ENCODE peak calls at places on chromosomes 6 and 20, in five cellular contexts. One of them, this sample, is unnamed.

GRCh38 chr6:35833534-35833933 is 28.4 kb downstream of the LHFPL5 start:
- DNase-seq in AG09319: peak
- DNase-seq in HFF-Myc: no peak
- DNase-seq in AG04450: no peak
- DNase-seq in upper lobe of right lung: no peak
- DNase-seq in this sample: no peak

GRCh38 chr6:54291146-54291545 is 17.1 kb upstream of the TINAG start:
- DNase-seq in AG09319: no peak
- DNase-seq in HFF-Myc: peak
- DNase-seq in AG04450: no peak
- DNase-seq in upper lobe of right lung: no peak
- DNase-seq in this sample: no peak

GRCh38 chr20:25253606-25254275 is 5.9 kb downstream of the PYGB start:
- DNase-seq in AG09319: no peak
- DNase-seq in HFF-Myc: no peak
- DNase-seq in AG04450: no peak
- DNase-seq in upper lobe of right lung: no peak
- DNase-seq in this sample: no peak

GRCh38 chr20:48597521-48598302 is 230.1 kb downstream of the PREX1 start:
- DNase-seq in AG09319: no peak
- DNase-seq in HFF-Myc: no peak
- DNase-seq in AG04450: no peak
- DNase-seq in upper lobe of right lung: peak
- DNase-seq in this sample: peak

GRCh38 chr6:5968817-5969726 is 37.7 kb downstream of the NRN1 start:
- DNase-seq in AG09319: no peak
- DNase-seq in HFF-Myc: no peak
- DNase-seq in AG04450: no peak
- DNase-seq in upper lobe of right lung: peak
- DNase-seq in this sample: no peak

GRCh38 chr6:87628881-87629280 is 38.9 kb downstream of the ORC3 start:
- DNase-seq in AG09319: peak
- DNase-seq in HFF-Myc: no peak
- DNase-seq in AG04450: no peak
- DNase-seq in upper lobe of right lung: no peak
- DNase-seq in this sample: no peak

GRCh38 chr6:43386492-43386891 is 17.0 kb upstream of the ZNF318 start:
- DNase-seq in AG09319: no peak
- DNase-seq in HFF-Myc: no peak
- DNase-seq in AG04450: no peak
- DNase-seq in upper lobe of right lung: no peak
- DNase-seq in this sample: no peak

GRCh38 chr20:22226849-22227248 is 357.5 kb downstream of the FOXA2 start:
- DNase-seq in AG09319: no peak
- DNase-seq in HFF-Myc: no peak
- DNase-seq in AG04450: no peak
- DNase-seq in upper lobe of right lung: no peak
- DNase-seq in this sample: no peak

GRCh38 chr20:31569163-31570020 is 35.7 kb upstream of the ID1 start:
- DNase-seq in AG09319: no peak
- DNase-seq in HFF-Myc: no peak
- DNase-seq in AG04450: no peak
- DNase-seq in upper lobe of right lung: peak
- DNase-seq in this sample: peak

GRCh38 chr6:92122746-92123145 is 1296.6 kb downstream of the EPHA7 start:
- DNase-seq in AG09319: no peak
- DNase-seq in HFF-Myc: no peak
- DNase-seq in AG04450: no peak
- DNase-seq in upper lobe of right lung: no peak
- DNase-seq in this sample: no peak

GRCh38 chr6:57294829-57295228 is 22.6 kb upstream of the PRIM2 start:
- DNase-seq in AG09319: no peak
- DNase-seq in HFF-Myc: no peak
- DNase-seq in AG04450: no peak
- DNase-seq in upper lobe of right lung: no peak
- DNase-seq in this sample: no peak

GRCh38 chr6:47414517-47415167 is 62.9 kb upstream of the CD2AP start:
- DNase-seq in AG09319: peak
- DNase-seq in HFF-Myc: no peak
- DNase-seq in AG04450: no peak
- DNase-seq in upper lobe of right lung: no peak
- DNase-seq in this sample: no peak

GRCh38 chr20:32439132-32439829 is 81.2 kb downstream of the ASXL1 start:
- DNase-seq in AG09319: peak
- DNase-seq in HFF-Myc: no peak
- DNase-seq in AG04450: peak
- DNase-seq in upper lobe of right lung: no peak
- DNase-seq in this sample: no peak

GRCh38 chr6:28606424-28607391 is 81.0 kb downstream of the GPX5 start:
- DNase-seq in AG09319: peak
- DNase-seq in HFF-Myc: peak
- DNase-seq in AG04450: no peak
- DNase-seq in upper lobe of right lung: no peak
- DNase-seq in this sample: peak

GRCh38 chr6:28742668-28743270 is 181.0 kb downstream of the TRIM27 start:
- DNase-seq in AG09319: no peak
- DNase-seq in HFF-Myc: peak
- DNase-seq in AG04450: no peak
- DNase-seq in upper lobe of right lung: no peak
- DNase-seq in this sample: no peak

GRCh38 chr6:110996661-110997060 is 14.8 kb downstream of the RPF2 start:
- DNase-seq in AG09319: no peak
- DNase-seq in HFF-Myc: no peak
- DNase-seq in AG04450: no peak
- DNase-seq in upper lobe of right lung: no peak
- DNase-seq in this sample: no peak

GRCh38 chr20:9919271-9920014 is 80.6 kb upstream of the PAK5 start:
- DNase-seq in AG09319: no peak
- DNase-seq in HFF-Myc: no peak
- DNase-seq in AG04450: no peak
- DNase-seq in upper lobe of right lung: no peak
- DNase-seq in this sample: no peak

GRCh38 chr20:3759884-3760283 is 7.7 kb downstream of the ADISSP start:
- DNase-seq in AG09319: no peak
- DNase-seq in HFF-Myc: no peak
- DNase-seq in AG04450: no peak
- DNase-seq in upper lobe of right lung: no peak
- DNase-seq in this sample: no peak
- TF ChIP-seq CTCF in AG09319: no peak
- TF ChIP-seq CTCF in HFF-Myc: no peak
- TF ChIP-seq CTCF in AG04450: no peak
- TF ChIP-seq CTCF in upper lobe of right lung: no peak
- TF ChIP-seq CTCF in this sample: no peak

DNA sequence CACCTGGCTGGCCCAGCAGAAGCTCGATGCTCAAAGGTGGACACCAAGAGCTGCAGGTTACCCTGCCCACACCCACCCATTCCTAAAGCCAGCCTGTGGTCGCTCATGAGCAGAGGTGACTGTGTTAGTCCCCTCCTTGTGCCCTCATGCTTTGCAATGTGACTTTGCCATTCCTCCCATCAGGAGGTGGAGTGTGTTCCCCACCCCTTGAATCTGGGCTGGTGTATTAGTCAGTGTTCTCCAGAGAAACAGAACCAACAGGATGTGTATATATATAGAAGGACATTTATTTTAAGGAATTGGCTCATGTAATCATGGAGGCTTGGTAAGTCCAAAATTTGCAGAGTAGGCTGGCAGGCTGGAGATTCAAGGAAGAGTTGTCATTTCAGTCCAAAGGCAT is 54.4 kb upstream of the RNF24 start:
- DNase-seq in AG09319: no peak
- DNase-seq in HFF-Myc: no peak
- DNase-seq in AG04450: no peak
- DNase-seq in upper lobe of right lung: no peak
- DNase-seq in this sample: peak
- TF ChIP-seq CTCF in AG09319: no peak
- TF ChIP-seq CTCF in HFF-Myc: no peak
- TF ChIP-seq CTCF in AG04450: no peak
- TF ChIP-seq CTCF in upper lobe of right lung: no peak
- TF ChIP-seq CTCF in this sample: no peak

GRCh38 chr6:127641905-127642304 is 64.9 kb downstream of the C6orf58 start:
- DNase-seq in AG09319: no peak
- DNase-seq in HFF-Myc: peak
- DNase-seq in AG04450: peak
- DNase-seq in upper lobe of right lung: no peak
- DNase-seq in this sample: no peak
- TF ChIP-seq CTCF in AG09319: peak
- TF ChIP-seq CTCF in HFF-Myc: peak
- TF ChIP-seq CTCF in AG04450: peak
- TF ChIP-seq CTCF in upper lobe of right lung: peak
- TF ChIP-seq CTCF in this sample: no peak

DNA sequence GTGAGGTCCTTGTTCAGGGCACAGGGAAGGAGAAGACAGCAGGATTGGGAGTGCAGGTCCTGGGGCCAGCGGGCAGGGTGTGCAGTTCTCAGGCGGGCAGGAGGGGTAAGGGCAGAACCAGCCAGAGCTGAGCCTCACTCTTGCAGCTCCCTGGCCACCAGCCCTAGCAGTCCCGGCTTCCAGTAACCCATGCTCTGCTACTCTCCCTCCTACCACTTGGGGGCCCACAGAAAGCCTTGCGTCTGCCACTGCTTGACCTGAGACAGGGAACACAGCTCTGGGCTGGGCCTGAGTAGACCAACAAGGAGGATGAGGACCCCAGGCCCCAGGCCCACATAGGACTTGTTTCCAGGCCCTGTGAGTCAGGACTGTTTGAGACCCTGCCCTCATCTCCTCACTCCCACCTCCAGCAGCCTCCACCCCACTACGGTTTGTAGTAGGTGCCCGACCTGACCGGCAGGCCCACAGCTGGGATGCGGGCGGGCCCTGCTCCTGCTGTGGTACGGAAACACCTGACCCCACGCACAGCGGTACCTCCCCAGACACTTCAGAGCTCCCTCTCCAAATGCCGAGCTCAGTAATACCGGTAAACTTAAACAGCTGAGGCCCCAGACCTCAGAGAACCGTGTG is 39.2 kb downstream of the KCNK5 start:
- DNase-seq in AG09319: no peak
- DNase-seq in HFF-Myc: no peak
- DNase-seq in AG04450: no peak
- DNase-seq in upper lobe of right lung: peak
- DNase-seq in this sample: peak
- TF ChIP-seq CTCF in AG09319: peak
- TF ChIP-seq CTCF in HFF-Myc: peak
- TF ChIP-seq CTCF in AG04450: peak
- TF ChIP-seq CTCF in upper lobe of right lung: peak
- TF ChIP-seq CTCF in this sample: peak

DNA sequence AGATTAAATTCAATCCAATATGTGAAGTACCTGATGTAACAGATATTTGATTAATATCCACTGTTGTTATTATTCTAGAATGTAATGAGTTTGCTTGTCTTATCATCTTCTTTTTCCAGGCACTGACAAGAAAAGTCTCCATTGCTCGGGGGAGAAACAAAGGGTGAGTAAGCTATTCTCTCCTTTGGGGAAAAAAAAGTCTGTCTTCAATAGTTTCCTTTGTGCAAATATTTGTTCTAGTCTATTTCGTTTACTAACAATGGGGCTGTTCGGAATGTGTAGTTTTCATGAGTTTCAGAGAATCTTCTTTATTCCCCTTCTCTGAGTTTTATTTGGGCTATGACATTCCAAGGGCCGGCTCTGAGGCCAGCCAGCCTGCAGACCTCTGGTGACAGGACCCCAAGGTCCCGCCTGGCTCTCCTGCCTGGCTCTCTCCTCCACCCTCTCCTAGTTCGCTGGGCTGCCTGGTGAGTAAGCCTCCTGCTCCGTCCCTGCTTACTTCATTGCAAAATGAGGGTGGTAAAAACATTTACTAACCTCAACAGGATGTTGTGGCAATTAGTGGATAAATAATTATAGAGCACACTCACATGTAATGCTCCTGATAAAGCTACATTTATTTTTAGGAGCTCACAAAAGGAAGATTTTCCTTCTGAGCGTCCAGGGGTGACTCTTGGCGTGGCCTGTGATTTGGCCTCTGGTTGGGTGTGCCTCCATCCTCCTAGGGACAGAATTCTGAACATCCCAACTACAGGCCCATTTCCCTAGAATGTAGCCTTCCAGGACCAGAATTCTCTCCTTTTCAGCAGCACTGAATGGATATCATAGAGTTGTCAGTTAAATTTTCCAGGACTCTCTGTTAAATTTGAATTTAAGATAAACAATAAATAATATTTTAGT is 43.1 kb upstream of the SNX9 start:
- DNase-seq in AG09319: no peak
- DNase-seq in HFF-Myc: no peak
- DNase-seq in AG04450: no peak
- DNase-seq in upper lobe of right lung: no peak
- DNase-seq in this sample: no peak
- TF ChIP-seq CTCF in AG09319: no peak
- TF ChIP-seq CTCF in HFF-Myc: no peak
- TF ChIP-seq CTCF in AG04450: no peak
- TF ChIP-seq CTCF in upper lobe of right lung: no peak
- TF ChIP-seq CTCF in this sample: no peak

GRCh38 chr20:64100566-64100888 is 6.8 kb downstream of the NPBWR2 start:
- DNase-seq in AG09319: no peak
- DNase-seq in HFF-Myc: no peak
- DNase-seq in AG04450: no peak
- DNase-seq in upper lobe of right lung: no peak
- DNase-seq in this sample: no peak

GRCh38 chr20:64099880-64100565 is 7.3 kb downstream of the NPBWR2 start:
- DNase-seq in AG09319: no peak
- DNase-seq in HFF-Myc: no peak
- DNase-seq in AG04450: no peak
- DNase-seq in upper lobe of right lung: no peak
- DNase-seq in this sample: no peak

GRCh38 chr20:64100946-64101688 is 6.2 kb downstream of the NPBWR2 start:
- DNase-seq in AG09319: no peak
- DNase-seq in HFF-Myc: no peak
- DNase-seq in AG04450: no peak
- DNase-seq in upper lobe of right lung: no peak
- DNase-seq in this sample: no peak

GRCh38 chr20:64102647-64103354 is 4.6 kb downstream of the NPBWR2 start:
- DNase-seq in AG09319: no peak
- DNase-seq in HFF-Myc: no peak
- DNase-seq in AG04450: no peak
- DNase-seq in upper lobe of right lung: peak
- DNase-seq in this sample: peak

DNA sequence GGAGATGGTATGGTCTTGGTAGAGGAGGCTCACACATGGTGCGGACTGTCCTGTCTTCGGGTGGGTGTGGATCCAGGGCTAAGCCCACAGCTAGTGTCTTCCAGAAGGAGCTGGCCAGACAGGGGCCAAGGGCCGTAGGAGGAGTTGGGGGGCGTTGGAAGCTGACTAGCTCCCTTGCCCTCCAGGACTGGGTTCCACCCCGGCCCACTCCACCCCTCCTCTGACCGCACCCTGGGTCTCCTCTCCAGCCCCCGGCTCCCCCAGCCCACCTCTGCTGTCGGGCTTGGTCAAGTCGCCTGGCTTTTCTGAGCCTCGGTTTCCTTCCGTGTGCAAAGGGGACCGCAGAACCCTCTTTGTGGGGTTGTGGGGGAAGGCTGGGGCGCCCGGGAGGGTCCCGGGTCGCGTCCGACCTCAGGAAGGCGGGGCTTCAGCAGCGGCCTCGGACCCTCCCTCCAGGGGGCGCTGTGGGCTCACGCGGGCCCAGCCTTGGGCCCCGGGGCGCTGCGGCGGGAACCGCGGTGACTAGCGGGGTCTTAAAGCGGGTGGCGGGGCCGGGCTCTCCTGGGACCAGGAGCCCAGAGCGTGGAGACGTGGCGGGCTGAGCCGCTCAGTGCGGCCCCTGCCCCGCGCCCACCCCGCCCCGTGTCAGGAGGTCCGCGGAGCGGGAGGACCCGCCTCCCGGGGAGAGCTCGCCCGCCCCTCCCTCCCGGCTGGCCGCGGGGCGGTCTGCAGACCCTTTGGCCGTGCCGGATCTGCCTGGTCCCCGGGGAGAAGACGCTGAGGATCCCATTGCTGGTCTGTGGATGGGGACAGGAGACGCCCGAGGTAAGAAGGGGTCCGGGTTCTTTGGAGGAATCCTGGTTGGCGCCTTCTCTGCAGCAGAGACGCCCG is 5.4 kb downstream of the NPBWR2 start:
- DNase-seq in AG09319: no peak
- DNase-seq in HFF-Myc: no peak
- DNase-seq in AG04450: no peak
- DNase-seq in upper lobe of right lung: peak
- DNase-seq in this sample: no peak
- TF ChIP-seq CTCF in AG09319: peak
- TF ChIP-seq CTCF in HFF-Myc: peak
- TF ChIP-seq CTCF in AG04450: peak
- TF ChIP-seq CTCF in upper lobe of right lung: peak
- TF ChIP-seq CTCF in this sample: peak